ENCODE peak calls at places on chromosome 3, in ten cellular contexts. Z is spleen, Y is GM23338, J is vagina, F is HCT116, U is stomach, N is suprapubic skin, S is K562, T is endothelial cell of umbilical vein, R is breast epithelium. Q is an unnamed sample.

GRCh38 chr3:10983219-10983916 is 9.2 kb upstream of the SLC6A1 start:
- DNase-seq in F (peak), S (peak), U (peak), Y (peak), Z (no peak), J (no peak), N (no peak), R (peak), T (peak), Q (peak)

GRCh38 chr3:129462365-129462968 is 22.4 kb downstream of the IFT122 start:
- DNase-seq in N (no peak), R (no peak), Z (no peak), T (no peak), F (no peak), Y (no peak), J (no peak), U (no peak), S (peak), Q (no peak)

GRCh38 chr3:109023656-109024254 is 70.1 kb upstream of the GUCA1C start:
- DNase-seq in F (peak), Z (no peak), T (peak), S (peak), U (peak), N (no peak), R (no peak), Y (peak), J (no peak), Q (peak)

GRCh38 chr3:187456268-187456667 is 88.1 kb downstream of the RTP4 start:
- DNase-seq in R (peak), Y (no peak), T (no peak), F (no peak), J (no peak), Z (no peak), S (no peak), N (no peak), U (peak), Q (no peak)

GRCh38 chr3:46670891-46671427 is 22.5 kb downstream of the ALS2CL start:
- DNase-seq in R (no peak), Y (no peak), J (no peak), F (no peak), T (no peak), U (peak), N (peak), Z (peak), S (no peak), Q (peak)

GRCh38 chr3:25661694-25662455 is 2.8 kb downstream of the TOP2B start:
- DNase-seq in F (no peak), J (no peak), N (no peak), Y (no peak), R (no peak), T (peak), U (no peak), S (no peak), Z (no peak), Q (no peak)

GRCh38 chr3:58387650-58388546 is 45.7 kb downstream of the PDHB start:
- DNase-seq in U (no peak), N (no peak), Y (no peak), J (no peak), S (no peak), R (no peak), T (peak), F (no peak), Z (no peak), Q (no peak)

GRCh38 chr3:16334909-16335308 is 69.9 kb downstream of the OXNAD1 start:
- DNase-seq in N (no peak), U (no peak), Z (no peak), S (no peak), T (peak), J (no peak), Y (no peak), F (no peak), R (no peak), Q (no peak)

GRCh38 chr3:4794331-4794730 is 184.9 kb upstream of the BHLHE40 start:
- DNase-seq in N (no peak), F (no peak), S (no peak), T (no peak), Y (no peak), R (no peak), Z (no peak), U (no peak), J (no peak), Q (no peak)
- TF ChIP-seq POLR2AphosphoS5 in N (no peak), F (no peak), S (no peak), T (no peak), Y (no peak), R (no peak), Z (no peak), U (no peak), J (no peak), Q (no peak)

DNA sequence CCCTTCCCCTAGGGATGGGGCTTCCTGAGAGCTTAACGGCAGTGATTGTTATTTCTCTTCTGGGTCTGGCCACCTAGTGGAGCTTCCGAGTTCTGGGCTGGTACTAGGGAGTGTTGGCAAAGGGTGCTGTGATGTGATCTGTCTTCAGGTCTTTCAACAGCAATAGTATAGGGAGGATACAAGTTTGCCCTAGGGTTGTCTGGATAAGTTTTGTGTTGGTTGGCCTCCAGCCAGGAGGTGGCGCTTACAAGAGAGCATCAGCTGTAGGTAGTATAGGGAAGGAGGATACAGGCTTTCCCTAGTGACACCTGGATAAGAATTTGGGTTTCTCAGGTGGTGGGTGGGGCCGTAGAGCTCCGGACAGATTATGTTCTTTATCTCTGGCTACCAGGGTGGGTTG is 19.2 kb upstream of the CPOX start:
- DNase-seq in F (no peak), N (peak), S (no peak), Z (no peak), U (no peak), Y (peak), R (no peak), J (no peak), T (no peak), Q (peak)
- TF ChIP-seq CTCF in F (peak), N (peak), S (no peak), Z (no peak), U (no peak), Y (peak), R (no peak), J (no peak), T (no peak), Q (no peak)

GRCh38 chr3:53768478-53769459 is 77.5 kb downstream of the CHDH start:
- DNase-seq in S (no peak), F (no peak), Z (no peak), R (no peak), Y (no peak), N (no peak), T (no peak), U (no peak), J (no peak), Q (no peak)

GRCh38 chr3:53766706-53767105 is 79.5 kb downstream of the CHDH start:
- DNase-seq in J (no peak), R (no peak), F (no peak), Z (no peak), N (no peak), T (no peak), Y (peak), S (no peak), U (no peak), Q (no peak)

GRCh38 chr3:53764376-53764775 is 81.8 kb downstream of the CHDH start:
- DNase-seq in Y (no peak), N (no peak), T (no peak), S (no peak), Z (no peak), R (no peak), F (no peak), J (no peak), U (no peak), Q (no peak)

GRCh38 chr3:53763353-53763752 is 82.9 kb downstream of the CHDH start:
- DNase-seq in J (no peak), Z (no peak), S (no peak), F (no peak), N (no peak), R (no peak), U (no peak), T (no peak), Y (no peak), Q (no peak)

GRCh38 chr3:53765753-53766152 is 80.5 kb downstream of the CHDH start:
- DNase-seq in F (no peak), J (no peak), R (no peak), Y (no peak), T (no peak), Z (no peak), U (no peak), S (no peak), N (no peak), Q (no peak)
- TF ChIP-seq POLR2AphosphoS5 in F (no peak), J (no peak), R (no peak), Y (no peak), T (no peak), Z (no peak), U (no peak), S (no peak), N (no peak), Q (no peak)

GRCh38 chr3:100257601-100258000 is 3.2 kb upstream of the TBC1D23 start:
- DNase-seq in J (no peak), U (no peak), F (no peak), Z (no peak), T (no peak), Y (no peak), S (no peak), R (no peak), N (no peak), Q (no peak)

GRCh38 chr3:100263583-100263982 is 2.8 kb downstream of the TBC1D23 start:
- DNase-seq in R (no peak), T (no peak), Y (no peak), S (no peak), Z (no peak), F (no peak), N (no peak), J (no peak), U (no peak), Q (no peak)

GRCh38 chr3:100260685-100261480 is at the start of gene TBC1D23:
- DNase-seq in S (peak), R (peak), Y (peak), F (peak), J (peak), T (peak), U (peak), Z (peak), N (peak), Q (peak)

GRCh38 chr3:100261481-100261903 is 700 bp downstream of the TBC1D23 start:
- DNase-seq in R (no peak), Y (no peak), U (no peak), J (no peak), F (no peak), Z (no peak), N (no peak), T (no peak), S (no peak), Q (no peak)

GRCh38 chr3:100260081-100260684 is 609 bp upstream of the TBC1D23 start:
- DNase-seq in Y (peak), R (peak), S (peak), T (no peak), F (no peak), U (no peak), N (peak), Z (peak), J (no peak), Q (peak)
- TF ChIP-seq CTCF in Y (no peak), R (peak), S (peak), T (no peak), F (no peak), U (no peak), N (no peak), Z (no peak), J (no peak), Q (no peak)

DNA sequence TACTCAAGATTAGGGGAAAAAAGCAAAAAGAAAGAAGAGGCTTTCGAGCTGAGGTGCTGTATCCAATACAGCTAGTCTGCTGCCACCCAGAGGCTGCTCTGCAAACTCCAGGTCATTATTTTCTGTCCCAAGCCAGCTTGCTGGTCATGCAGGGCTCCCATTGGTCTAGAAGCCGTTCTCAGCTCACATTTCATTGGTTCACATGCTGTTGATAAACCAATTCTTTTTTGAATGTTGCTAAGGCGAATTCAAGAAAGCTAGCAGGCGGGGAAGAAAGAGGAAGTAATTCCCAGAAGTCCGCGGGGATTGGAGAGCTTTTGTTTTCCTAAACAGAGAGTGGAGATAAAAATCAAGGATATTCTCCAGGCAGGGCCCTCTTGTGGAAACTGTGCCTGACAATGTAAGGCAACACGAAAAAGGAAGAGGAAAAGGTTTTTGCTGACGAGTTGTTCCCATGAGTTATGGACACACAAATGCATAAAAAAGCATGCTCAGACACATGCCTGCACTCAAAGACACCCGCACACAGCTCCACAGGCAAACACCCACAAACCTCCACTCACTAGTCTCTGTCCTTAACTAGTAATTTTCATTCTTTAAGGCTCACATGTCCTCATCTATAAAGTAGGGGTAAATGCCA is 33.4 kb downstream of the FSTL1 start:
- DNase-seq in F (peak), R (peak), J (peak), Z (peak), T (peak), S (peak), N (peak), U (peak), Y (peak), Q (peak)
- TF ChIP-seq POLR2AphosphoS5 in F (peak), R (no peak), J (peak), Z (no peak), T (peak), S (no peak), N (no peak), U (peak), Y (no peak), Q (peak)

DNA sequence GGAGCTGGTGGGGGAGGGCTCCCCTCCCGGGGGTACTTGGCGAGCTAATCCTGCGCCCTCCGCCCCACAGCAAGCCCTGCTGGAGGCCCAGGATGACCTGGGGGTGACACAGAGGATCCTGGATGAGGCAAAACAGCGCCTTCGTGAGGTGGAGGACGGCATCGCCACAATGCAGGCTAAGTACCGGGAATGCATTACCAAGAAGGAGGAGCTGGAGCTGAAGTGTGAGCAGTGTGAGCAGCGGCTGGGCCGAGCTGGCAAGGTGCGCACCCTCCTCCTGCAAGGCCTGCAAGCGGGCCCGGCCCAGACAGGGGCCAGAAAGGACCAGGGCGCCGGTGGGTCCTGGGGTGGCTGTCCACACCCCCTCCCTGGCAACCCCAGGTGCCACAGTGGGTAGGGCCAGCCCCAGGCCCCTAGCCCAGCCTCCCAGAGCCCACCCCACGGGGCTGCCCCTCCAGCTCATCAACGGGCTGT is 56.5 kb downstream of the SEMA3G start:
- DNase-seq in Y (peak), T (no peak), F (no peak), N (no peak), S (peak), J (no peak), U (no peak), R (no peak), Z (no peak), Q (no peak)
- TF ChIP-seq CTCF in Y (peak), T (no peak), F (peak), N (no peak), S (peak), J (no peak), U (no peak), R (no peak), Z (no peak), Q (no peak)

GRCh38 chr3:84042717-84043116 is 916.1 kb upstream of the CADM2 start:
- DNase-seq in U (no peak), J (no peak), Z (no peak), R (no peak), N (no peak), F (no peak), T (no peak), Y (no peak), S (no peak), Q (no peak)
- TF ChIP-seq POLR2AphosphoS5 in U (no peak), J (no peak), Z (no peak), R (no peak), N (no peak), F (no peak), T (no peak), Y (no peak), S (no peak), Q (no peak)

DNA sequence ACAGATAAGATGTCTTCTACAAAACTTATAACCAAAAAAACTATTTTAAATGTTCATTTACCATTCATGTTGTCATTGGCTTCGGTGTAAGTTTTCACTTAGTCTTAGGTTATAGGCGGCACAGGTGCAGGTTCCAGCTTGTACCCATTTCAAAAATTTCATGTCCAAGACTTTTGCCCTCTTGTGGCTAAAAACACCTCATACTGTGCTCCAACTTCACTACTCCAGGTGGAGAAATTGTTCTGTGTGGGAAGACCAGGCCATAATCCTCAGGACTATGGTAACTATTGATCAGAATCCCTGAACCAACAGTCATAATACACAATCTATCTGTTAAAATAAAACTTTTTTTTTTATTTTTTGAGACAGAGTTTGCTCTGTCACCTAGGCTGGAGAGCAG is 95.2 kb upstream of the ATP11B start:
- DNase-seq in N (no peak), J (no peak), Z (no peak), S (no peak), T (no peak), U (no peak), F (no peak), R (no peak), Y (no peak), Q (no peak)
- TF ChIP-seq CTCF in N (no peak), J (no peak), Z (no peak), S (no peak), T (no peak), U (no peak), F (no peak), R (no peak), Y (no peak), Q (no peak)

Q was measured in transverse colon.